ENCODE peak calls at places on chromosomes 7 and 10, in six cellular contexts. D is gastrocnemius medialis, F is adrenal gland, B is upper lobe of left lung, P is IMR-90, L is H1. U is an unnamed sample.

GRCh38 chr10:52706347-52707070 is 66.1 kb downstream of the MBL2 start:
- DNase-seq in B (no peak), L (no peak), D (no peak), P (no peak), F (no peak), U (no peak)

GRCh38 chr7:88226886-88227516 is 7.2 kb upstream of the SRI start:
- DNase-seq in B (peak), L (no peak), D (no peak), F (peak), P (peak), U (peak)

GRCh38 chr10:88922041-88922440 is 30.5 kb downstream of the ACTA2 start:
- DNase-seq in P (peak), D (no peak), L (no peak), B (no peak), F (no peak), U (no peak)

GRCh38 chr7:111042842-111043241 is 48.1 kb upstream of the LRRN3 start:
- DNase-seq in B (no peak), D (no peak), P (no peak), L (no peak), F (no peak), U (no peak)

GRCh38 chr10:24843256-24843655 is 109.2 kb downstream of the PRTFDC1 start:
- DNase-seq in D (no peak), F (no peak), L (no peak), P (no peak), B (no peak), U (no peak)

GRCh38 chr7:156614434-156615264 is 25.9 kb upstream of the RNF32 start:
- DNase-seq in D (no peak), F (no peak), B (peak), L (no peak), P (no peak), U (peak)

GRCh38 chr7:1485156-1485555 is 19.0 kb downstream of the INTS1 start:
- DNase-seq in P (no peak), B (no peak), L (no peak), F (no peak), D (no peak), U (no peak)

GRCh38 chr10:121678631-121679174 is 80.5 kb upstream of the FGFR2 start:
- DNase-seq in P (no peak), B (no peak), D (no peak), F (no peak), L (no peak), U (no peak)

GRCh38 chr7:1900847-1901246 is 230.8 kb downstream of the ELFN1 start:
- DNase-seq in L (no peak), B (no peak), P (no peak), F (no peak), D (no peak), U (no peak)

GRCh38 chr10:788796-789748 is 99.6 kb upstream of the DIP2C start:
- DNase-seq in D (peak), P (peak), L (peak), B (peak), F (peak), U (peak)

GRCh38 chr10:112525215-112525614 is 78.2 kb downstream of the VTI1A start:
- DNase-seq in B (no peak), L (no peak), F (no peak), P (no peak), D (no peak), U (no peak)

GRCh38 chr10:112524637-112525036 is 77.6 kb downstream of the VTI1A start:
- DNase-seq in F (no peak), D (no peak), B (no peak), P (peak), L (no peak), U (no peak)

GRCh38 chr10:112528235-112528634 is 81.2 kb downstream of the VTI1A start:
- DNase-seq in P (no peak), D (no peak), L (no peak), F (no peak), B (no peak), U (no peak)

GRCh38 chr10:112526130-112526529 is 79.1 kb downstream of the VTI1A start:
- DNase-seq in F (no peak), B (no peak), P (peak), L (no peak), D (no peak), U (no peak)

DNA sequence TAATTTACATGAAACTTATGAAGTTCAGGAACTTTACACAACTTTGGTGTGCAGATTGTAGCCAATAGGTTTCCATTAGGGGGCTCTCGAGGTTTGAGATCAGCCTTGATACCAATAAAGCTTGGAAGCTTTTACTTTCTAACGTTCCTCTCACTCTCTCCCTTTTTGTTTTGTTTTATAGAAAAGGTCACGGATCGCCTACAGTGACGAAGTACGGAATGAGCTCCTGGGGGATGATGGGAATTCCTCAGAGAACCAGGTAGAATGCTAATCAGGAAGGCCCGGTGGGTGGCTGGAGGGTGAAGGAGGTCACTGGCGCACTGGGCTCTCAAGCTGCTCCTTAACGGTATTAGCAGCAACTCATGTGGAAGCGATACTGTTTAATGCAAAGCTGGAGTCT is 79.9 kb downstream of the VTI1A start:
- DNase-seq in L (no peak), B (no peak), F (no peak), P (no peak), D (no peak), U (no peak)
- TF ChIP-seq CTCF in L (no peak), B (no peak), F (no peak), P (no peak), D (no peak), U (no peak)

DNA sequence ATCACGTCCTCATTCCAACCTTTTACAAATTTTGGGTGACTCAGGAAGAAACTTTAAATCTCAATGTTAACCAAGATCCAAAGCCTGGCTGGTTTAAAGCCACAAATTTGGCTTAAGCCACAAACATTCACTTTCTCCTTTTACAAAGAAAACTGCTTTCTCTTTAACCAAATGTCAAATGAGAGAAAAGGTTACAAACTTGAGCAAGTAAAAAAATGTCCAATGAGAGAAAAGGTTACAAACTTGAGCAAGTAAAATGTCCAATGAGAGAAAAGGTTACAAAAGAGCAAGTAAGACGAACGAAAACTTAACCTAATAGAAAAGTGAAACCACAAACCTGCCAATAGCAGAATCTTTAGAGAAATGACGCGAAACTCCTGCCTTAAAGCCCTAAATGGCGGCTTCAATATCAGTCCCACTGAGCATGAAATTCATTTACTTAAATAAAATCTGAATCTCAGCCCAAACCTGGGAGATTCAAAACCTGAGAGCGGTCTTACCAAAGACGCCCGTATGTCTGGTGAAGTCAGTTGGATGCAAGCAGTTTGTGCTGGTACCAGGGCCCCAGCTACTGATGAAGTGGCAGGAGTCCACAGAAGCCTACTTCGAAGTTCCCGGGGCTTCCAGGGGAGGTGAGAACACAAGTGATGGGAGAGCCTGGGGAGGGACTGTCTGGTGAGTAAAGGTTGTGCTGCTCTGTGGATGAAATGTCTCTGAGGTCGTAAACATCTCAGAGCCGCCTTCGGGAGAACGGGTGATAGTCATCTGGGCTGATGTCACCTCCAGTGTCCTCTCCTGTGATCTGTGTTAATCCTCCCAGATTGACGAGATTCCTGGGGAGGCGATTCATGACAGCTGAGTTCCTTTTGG is 74.6 kb downstream of the PAXIP1 start:
- DNase-seq in L (no peak), F (peak), D (peak), B (no peak), P (peak), U (peak)
- TF ChIP-seq POLR2A in L (no peak), F (peak), D (no peak), B (no peak), P (no peak), U (peak)

GRCh38 chr7:24970676-24971075 is 9.3 kb downstream of the OSBPL3 start:
- DNase-seq in B (no peak), F (no peak), D (no peak), L (no peak), P (no peak), U (no peak)
- H3K27ac ChIP-seq in B (no peak), F (no peak), D (no peak), L (no peak), P (peak), U (no peak)

GRCh38 chr10:77710081-77710551 is 72.5 kb upstream of the KCNMA1 start:
- DNase-seq in D (no peak), L (peak), B (no peak), P (no peak), F (no peak), U (no peak)
- TF ChIP-seq CTCF in D (no peak), L (no peak), B (no peak), P (no peak), F (no peak), U (no peak)

U was measured in transverse colon.